ENCODE peak calls at places on chromosome 10, in eight cellular contexts. F, X, V, Y, W, J, C and S are unnamed samples.

GRCh38 chr10:78831457-78831856 is 237.3 kb upstream of the ZMIZ1 start:
- DNase-seq in V (no peak), X (no peak), F (no peak), W (no peak), C (no peak), J (no peak), Y (no peak), S (no peak)

GRCh38 chr10:12500406-12501303 is 151.3 kb downstream of the CAMK1D start:
- DNase-seq in F (peak; percentile 25), X (no peak), V (no peak), J (no peak), W (no peak), C (peak; percentile 15), Y (no peak), S (peak; percentile 10)

GRCh38 chr10:101595591-101596433 is 7.7 kb downstream of the DPCD start:
- DNase-seq in Y (no peak), X (no peak), J (no peak), W (no peak), C (peak; percentile 38), F (no peak), V (no peak), S (no peak)

GRCh38 chr10:49761789-49762565 is at the start of gene OGDHL:
- DNase-seq in J (peak; percentile 39), C (peak; percentile 58), Y (no peak), W (peak; percentile 32), F (peak; percentile 56), X (peak; percentile 39), V (peak; percentile 20), S (peak; percentile 79)

GRCh38 chr10:97153276-97153850 is 32.4 kb downstream of the SLIT1 start:
- DNase-seq in F (no peak), X (no peak), J (no peak), Y (no peak), V (no peak), W (no peak), C (no peak), S (no peak)

GRCh38 chr10:97065128-97065527 is 120.6 kb downstream of the SLIT1 start:
- DNase-seq in C (no peak), J (no peak), Y (no peak), V (no peak), W (no peak), X (no peak), F (peak; percentile 47), S (no peak)

GRCh38 chr10:34789993-34790506 is 25.0 kb downstream of the PARD3 start:
- DNase-seq in Y (no peak), J (no peak), C (no peak), W (no peak), V (no peak), F (no peak), X (no peak), S (no peak)

GRCh38 chr10:18221123-18221522 is 80.9 kb downstream of the CACNB2 start:
- DNase-seq in C (no peak), X (no peak), Y (no peak), V (no peak), W (no peak), F (no peak), J (no peak), S (no peak)

GRCh38 chr10:77899080-77899477 is 27.5 kb downstream of the DLG5 start:
- DNase-seq in X (no peak), Y (peak; percentile 89), C (no peak), V (no peak), J (no peak), F (peak; percentile 90), W (no peak), S (no peak)

GRCh38 chr10:13758302-13758701 is 171.5 kb downstream of the PRPF18 start:
- DNase-seq in F (peak; percentile 21), W (no peak), J (no peak), V (no peak), Y (no peak), X (no peak), C (no peak), S (no peak)

GRCh38 chr10:90872648-90873020 is 860 bp downstream of the RPP30 start:
- DNase-seq in F (no peak), W (no peak), C (no peak), X (no peak), Y (no peak), J (no peak), V (no peak), S (no peak)

GRCh38 chr10:48542471-48543210 is 62.2 kb downstream of the ARHGAP22 start:
- DNase-seq in C (no peak), F (no peak), J (no peak), W (no peak), V (no peak), Y (no peak), X (no peak), S (no peak)

GRCh38 chr10:58560068-58560467 is 47.4 kb downstream of the BICC1 start:
- DNase-seq in W (no peak), J (no peak), C (no peak), X (no peak), Y (no peak), F (no peak), V (no peak), S (no peak)
- H3K9me3 ChIP-seq in W (peaks cover 6% of the 10 kb centered on the region), J (peaks cover 17% of the 10 kb centered on the region), C (no peaks in the 10 kb centered on the region), X (no peaks in the 10 kb centered on the region), Y (peaks cover 21% of the 10 kb centered on the region), F (peaks cover 4% of the 10 kb centered on the region), V (peaks cover 19% of the 10 kb centered on the region), S (no peaks in the 10 kb centered on the region)

GRCh38 chr10:63553473-63553872 is 32.3 kb downstream of the REEP3 start:
- DNase-seq in W (no peak), C (no peak), Y (no peak), V (no peak), X (no peak), F (no peak), J (no peak), S (no peak)
- H3K27ac ChIP-seq in W (no peak overlapping the region), C (peak overlapping the region; percentile 15), Y (peak overlapping the region; percentile 85), V (no peak overlapping the region), X (no peak overlapping the region), F (peak overlapping the region; percentile 99), J (no peak overlapping the region), S (no peak overlapping the region)

DNA sequence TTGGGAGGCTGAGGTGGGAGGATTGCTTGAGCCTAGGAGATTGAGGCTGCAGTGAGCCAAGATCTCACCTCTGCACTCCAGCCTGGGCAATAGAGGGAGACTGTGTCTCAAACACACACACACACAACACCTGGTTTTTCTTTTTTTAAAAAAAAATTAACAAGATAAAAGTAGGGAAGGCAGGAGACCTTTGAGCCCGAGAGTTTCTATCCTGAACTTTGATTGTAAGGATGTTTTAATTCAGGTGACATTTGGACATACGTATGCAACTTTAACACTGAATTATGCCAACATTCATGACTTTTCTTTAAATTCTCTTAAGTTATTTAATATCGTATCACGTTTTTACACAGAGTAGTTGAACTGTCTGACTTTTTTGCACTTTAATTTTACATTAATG is 11.7 kb upstream of the CYP2E1 start:
- DNase-seq in Y (no peak), J (no peak), F (no peak), V (no peak), C (no peak), W (no peak), X (no peak), S (no peak)
- H3K9me3 ChIP-seq in Y (no peaks in the 10 kb centered on the region), J (no peaks in the 10 kb centered on the region), F (no peaks in the 10 kb centered on the region), V (no peaks in the 10 kb centered on the region), C (no peaks in the 10 kb centered on the region), W (no peaks in the 10 kb centered on the region), X (no peaks in the 10 kb centered on the region), S (no peaks in the 10 kb centered on the region)

GRCh38 chr10:29469481-29470354 is 165.1 kb downstream of the SVIL start:
- DNase-seq in X (no peak), J (no peak), W (no peak), F (no peak), V (peak; percentile 43), Y (no peak), C (no peak), S (peak; percentile 53)
- H3K27ac ChIP-seq in X (no peak overlapping the region), J (no peak overlapping the region), W (no peak overlapping the region), F (no peak overlapping the region), V (peak overlapping the region; percentile 19), Y (no peak overlapping the region), C (peak overlapping the region; percentile 1), S (peak overlapping the region; percentile 59)

GRCh38 chr10:111037868-111038267 is 39.0 kb upstream of the ADRA2A start:
- DNase-seq in F (no peak), C (no peak), V (no peak), Y (no peak), X (peak; percentile 17), J (no peak), W (no peak), S (no peak)

GRCh38 chr10:111030042-111030750 is 46.6 kb upstream of the ADRA2A start:
- DNase-seq in W (no peak), Y (no peak), J (no peak), F (no peak), X (no peak), V (no peak), C (no peak), S (no peak)

GRCh38 chr10:111035542-111035941 is 41.3 kb upstream of the ADRA2A start:
- DNase-seq in J (no peak), V (no peak), W (no peak), F (no peak), Y (no peak), C (no peak), X (no peak), S (no peak)

GRCh38 chr10:111039522-111039921 is 37.3 kb upstream of the ADRA2A start:
- DNase-seq in X (no peak), W (no peak), Y (no peak), F (no peak), C (no peak), J (no peak), V (no peak), S (no peak)

DNA sequence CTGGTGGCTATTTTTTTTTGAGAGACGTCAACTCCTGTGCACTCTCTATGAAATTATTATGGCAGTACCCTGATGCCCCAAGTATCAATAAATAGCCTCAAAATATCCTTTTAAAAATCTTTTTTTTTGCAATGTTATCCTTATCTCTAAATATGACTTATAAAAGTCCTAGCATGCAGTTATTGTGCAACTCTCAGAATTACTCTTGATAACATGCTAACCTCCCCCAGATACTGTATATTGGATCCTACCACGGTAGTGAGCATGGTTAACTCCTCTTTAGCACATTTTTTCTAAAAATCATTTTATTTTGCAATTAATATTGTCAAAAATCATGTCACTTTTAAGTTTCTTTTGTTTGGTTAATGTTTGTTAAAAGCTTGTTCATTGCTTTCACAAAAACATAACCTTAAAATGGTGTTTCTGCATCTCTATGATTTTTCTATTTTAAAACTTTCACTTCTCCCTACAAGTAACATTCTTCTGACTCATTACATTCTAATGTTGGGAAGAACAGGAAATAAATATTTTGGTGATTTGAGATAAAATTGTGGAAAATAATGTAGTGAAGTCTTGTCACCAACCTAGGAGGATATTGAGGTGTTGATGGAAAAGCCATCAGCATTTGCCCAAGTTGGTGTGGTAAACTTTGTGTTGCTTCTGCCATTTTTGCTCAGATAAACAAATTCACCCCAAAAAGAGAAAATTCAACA is 42.1 kb upstream of the ADRA2A start:
- DNase-seq in C (no peak), F (no peak), J (no peak), Y (no peak), V (no peak), X (no peak), W (no peak), S (no peak)
- H3K9me3 ChIP-seq in C (no peaks in the 10 kb centered on the region), F (no peaks in the 10 kb centered on the region), J (peaks cover 22% of the 10 kb centered on the region), Y (peaks cover 18% of the 10 kb centered on the region), V (peaks cover 28% of the 10 kb centered on the region), X (peaks cover 7% of the 10 kb centered on the region), W (peaks cover 4% of the 10 kb centered on the region), S (no peaks in the 10 kb centered on the region)

GRCh38 chr10:82267960-82268359 is 393.0 kb downstream of the NRG3 start:
- DNase-seq in W (no peak), J (no peak), V (no peak), X (peak; percentile 27), C (no peak), Y (no peak), F (no peak), S (no peak)
- H3K27ac ChIP-seq in W (no peak overlapping the region), J (no peak overlapping the region), V (no peak overlapping the region), X (no peak overlapping the region), C (no peak overlapping the region), Y (no peak overlapping the region), F (no peak overlapping the region), S (no peak overlapping the region)